ENCODE peak calls at places on chromosomes 4 and X, in ten cellular contexts. G is mesothelial cell of epicardium, S is H54, L is RPMI8226, I is right lobe of liver, K is NCI-H187 treated with DMSO at 0.1 percent for 48 hours, X is HT-29, M is psoas muscle, O is SIG-M5, N is fibroblast of lung. P is an unnamed sample.
A peak's percentile ranks its signal among the peaks of the same experiment; 100 is the strongest.

GRCh38 chr4:99947608-99948007 is 1.2 kb upstream of the DNAJB14 start:
- DNase-seq in G (no peak), S (no peak), L (no peak), I (no peak), K (no peak), X (no peak), M (no peak), O (no peak), N (peak; percentile 3), P (no peak)

GRCh38 chrX:120575379-120576114 is 14.8 kb upstream of the CUL4B start:
- DNase-seq in G (no peak), S (no peak), L (peak; percentile 10), I (no peak), K (no peak), X (no peak), M (no peak), O (no peak), N (no peak), P (no peak)

GRCh38 chrX:133482345-133483041 is 67.2 kb upstream of the GPC4 start:
- DNase-seq in G (no peak), S (no peak), L (no peak), I (no peak), K (no peak), X (no peak), M (no peak), O (no peak), N (peak; percentile 84), P (no peak)

GRCh38 chrX:8755116-8755515 is 23.2 kb upstream of the ANOS1 start:
- DNase-seq in G (no peak), S (no peak), L (no peak), I (no peak), K (no peak), X (peak; percentile 14), M (no peak), O (no peak), N (no peak), P (no peak)

GRCh38 chr4:35520059-35520458 is 724.3 kb downstream of the ARAP2 start:
- DNase-seq in G (no peak), S (no peak), L (no peak), I (no peak), K (no peak), X (no peak), M (no peak), O (no peak), N (no peak), P (no peak)

GRCh38 chrX:48573690-48574269 is 504 bp upstream of the RBM3 start:
- DNase-seq in G (no peak), S (no peak), L (peak; percentile 35), I (no peak), K (no peak), X (no peak), M (peak; percentile 74), O (no peak), N (no peak), P (peak; percentile 38)

GRCh38 chrX:41722220-41722619 is 1.8 kb upstream of the GPR82 start:
- DNase-seq in G (no peak), S (no peak), L (no peak), I (no peak), K (no peak), X (no peak), M (no peak), O (no peak), N (no peak), P (no peak)

GRCh38 chrX:68175569-68175968 is 257.7 kb downstream of the OPHN1 start:
- DNase-seq in G (no peak), S (no peak), L (no peak), I (no peak), K (no peak), X (no peak), M (no peak), O (no peak), N (peak; percentile 79), P (no peak)

GRCh38 chrX:15973299-15973698 is 118.7 kb upstream of the AP1S2 start:
- DNase-seq in G (no peak), S (no peak), L (peak; percentile 20), I (no peak), K (no peak), X (peak; percentile 23), M (no peak), O (no peak), N (peak; percentile 39), P (no peak)

P was measured in left ventricle myocardium inferior.